ENCODE peak calls at places on chromosomes 12 and 14, in four cellular contexts. P is WERI-Rb-1; V is SW 1271; R is activated CD4-positive, alpha-beta T cell treated with anti-CD3 and anti-CD28 coated beads, Interleukin-2, amount 50 U/mL, for 24 hours. Y is an unnamed sample.

GRCh38 chr12:93042283-93042682 is 113.2 kb upstream of the EEA1 start:
- DNase-seq in V (no peak), R (no peak), P (no peak), Y (no peak)

GRCh38 chr14:22397338-22397737 is 191.7 kb downstream of the DAD1 start:
- DNase-seq in R (no peak), V (no peak), P (no peak), Y (no peak)

GRCh38 chr14:100850841-100851585 is 25.1 kb downstream of the MEG3 start:
- DNase-seq in V (no peak), R (peak), P (peak), Y (peak)

GRCh38 chr14:87810711-87811110 is 182.3 kb downstream of the GALC start:
- DNase-seq in V (no peak), P (no peak), R (no peak), Y (no peak)

GRCh38 chr12:131907379-131908081 is 13.1 kb downstream of the ULK1 start:
- DNase-seq in P (no peak), V (no peak), R (no peak), Y (no peak)

GRCh38 chr12:6934110-6934509 is 6.4 kb downstream of the ATN1 start:
- DNase-seq in P (no peak), R (no peak), V (no peak), Y (no peak)

GRCh38 chr12:116278259-116278595 is 734 bp upstream of the MED13L start:
- DNase-seq in P (no peak), V (no peak), R (no peak), Y (no peak)

GRCh38 chr14:59711083-59711482 is 134.5 kb upstream of the CCDC175 start:
- DNase-seq in R (no peak), P (no peak), V (no peak), Y (no peak)

GRCh38 chr14:60151715-60152114 is 13.5 kb downstream of the DHRS7 start:
- DNase-seq in V (peak), P (no peak), R (peak), Y (peak)

Y was measured in glutamatergic neuron.